ENCODE peak calls at places on chromosomes 12 and 14, in four cellular contexts. C is left ventricle myocardium inferior, O is AG04450, R is choroid plexus epithelial cell. V is an unnamed sample.

GRCh38 chr12:49895773-49896172 is 7.9 kb downstream of the FAIM2 start:
- DNase-seq in C (no peak), R (no peak), O (no peak), V (no peak)

GRCh38 chr12:108401964-108402363 is 62.9 kb upstream of the CMKLR1 start:
- DNase-seq in R (no peak), C (no peak), O (no peak), V (no peak)

GRCh38 chr14:97408937-97409860 is 612.0 kb downstream of the VRK1 start:
- DNase-seq in C (no peak), O (no peak), R (no peak), V (no peak)

GRCh38 chr14:75905505-75905904 is 76.3 kb downstream of the TGFB3 start:
- DNase-seq in R (peak; percentile 85), C (peak; percentile 53), O (no peak), V (no peak)

GRCh38 chr12:57418255-57418654 is 12.6 kb downstream of the R3HDM2 start:
- DNase-seq in C (no peak), R (no peak), O (no peak), V (no peak)

GRCh38 chr12:11016937-11017336 is 5.5 kb downstream of the TAS2R19 start:
- DNase-seq in R (no peak), C (no peak), O (no peak), V (no peak)

GRCh38 chr12:103928736-103929050 is 1.5 kb upstream of the HSP90B1 start:
- DNase-seq in R (no peak), C (peak; percentile 24), O (no peak), V (no peak)

GRCh38 chr12:124457287-124458219 is 109.9 kb downstream of the NCOR2 start:
- DNase-seq in R (peak; percentile 28), C (peak; percentile 81), O (no peak), V (no peak)

GRCh38 chr12:3241621-3242020 is 164.4 kb downstream of the TSPAN9 start:
- DNase-seq in R (no peak), C (peak; percentile 56), O (no peak), V (no peak)

GRCh38 chr12:115070313-115070712 is 386.3 kb upstream of the TBX3 start:
- DNase-seq in R (no peak), O (no peak), C (no peak), V (no peak)

GRCh38 chr14:83733670-83734069 is 1796.3 kb upstream of the FLRT2 start:
- DNase-seq in O (no peak), R (no peak), C (no peak), V (no peak)

GRCh38 chr12:112905451-112906089 is 1.2 kb upstream of the OAS1 start:
- DNase-seq in O (no peak), C (no peak), R (no peak), V (no peak)

GRCh38 chr14:20690848-20691640 is 2.5 kb downstream of the ANG start:
- DNase-seq in O (no peak), R (peak; percentile 85), C (no peak), V (no peak)

GRCh38 chr14:68655961-68656360 is 136.9 kb downstream of the ZFP36L1 start:
- DNase-seq in O (no peak), C (no peak), R (no peak), V (no peak)

GRCh38 chr14:99637624-99638023 is 7.3 kb upstream of the HHIPL1 start:
- DNase-seq in R (no peak), C (no peak), O (no peak), V (no peak)

GRCh38 chr14:76956253-76957090 is 72.0 kb downstream of the IRF2BPL start:
- DNase-seq in O (peak; percentile 59), R (peak; percentile 77), C (peak; percentile 88), V (peak; percentile 41)

GRCh38 chr14:105167303-105168092 is 1.1 kb downstream of the JAG2 start:
- DNase-seq in O (no peak), C (no peak), R (no peak), V (no peak)

GRCh38 chr14:85576848-85577541 is 47.1 kb downstream of the FLRT2 start:
- DNase-seq in C (no peak), R (peak; percentile 60), O (no peak), V (no peak)

GRCh38 chr14:60681271-60681670 is 32.0 kb upstream of the SIX1 start:
- DNase-seq in R (no peak), C (no peak), O (no peak), V (no peak)

GRCh38 chr14:100531152-100531551 is 56.1 kb downstream of the BEGAIN start:
- DNase-seq in R (no peak), C (peak; percentile 1), O (no peak), V (no peak)

GRCh38 chr12:52245962-52246577 is 13.0 kb downstream of the KRT7 start:
- DNase-seq in C (no peak), O (no peak), R (no peak), V (no peak)

GRCh38 chr12:8692573-8692972 is 5.2 kb upstream of the RIMKLB start:
- DNase-seq in O (no peak), R (peak; percentile 75), C (no peak), V (no peak)

GRCh38 chr14:100580316-100581227 is 6.6 kb downstream of the BEGAIN start:
- DNase-seq in O (no peak), C (peak; percentile 6), R (no peak), V (no peak)

GRCh38 chr14:23454445-23454856 is 15.1 kb upstream of the NGDN start:
- DNase-seq in O (no peak), R (no peak), C (no peak), V (no peak)

GRCh38 chr12:107442593-107442992 is 243.0 kb upstream of the PWP1 start:
- DNase-seq in O (no peak), C (no peak), R (peak; percentile 18), V (no peak)

GRCh38 chr12:34300376-34301250 is 278.3 kb downstream of the ALG10 start:
- DNase-seq in O (no peak), R (no peak), C (no peak), V (no peak)

GRCh38 chr14:22112004-22112403 is 438.4 kb upstream of the OR4E1 start:
- DNase-seq in C (no peak), R (peak; percentile 6), O (no peak), V (no peak)

DNA sequence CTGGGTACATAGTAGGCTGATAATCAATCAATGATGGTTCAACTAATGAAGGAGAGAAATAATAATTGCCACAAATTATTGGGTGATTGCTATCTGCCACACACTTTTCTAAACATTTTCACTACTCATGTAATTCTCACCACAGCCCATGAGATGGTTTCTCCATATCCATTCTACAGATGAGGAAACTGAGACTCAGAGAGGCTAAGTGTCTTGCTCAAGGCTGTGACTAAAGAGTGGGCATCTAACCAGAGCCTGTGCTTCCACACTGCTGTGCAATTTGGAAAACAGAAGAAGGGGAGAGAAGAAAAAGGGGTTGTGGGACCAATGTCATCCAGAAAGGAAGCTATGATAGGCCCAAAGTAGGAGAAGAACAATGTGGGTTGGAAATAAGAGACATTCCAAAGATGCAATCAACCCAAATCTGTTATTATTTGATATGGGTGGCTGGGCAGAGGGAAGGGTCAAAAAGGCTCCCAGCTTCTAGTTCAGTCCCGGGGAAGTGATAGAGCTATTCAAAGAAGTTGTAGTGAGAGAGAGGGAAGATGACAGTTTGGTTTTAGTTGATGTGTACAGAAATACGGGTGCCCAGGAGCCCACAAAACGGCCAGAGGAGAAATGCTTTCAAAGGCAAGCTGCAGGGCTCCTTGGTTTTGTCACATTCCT is 483 bp upstream of the NR1H4 start:
- DNase-seq in C (no peak), R (no peak), O (no peak), V (no peak)
- H3K4me3 ChIP-seq in C (no peak overlapping the region), R (peak overlapping the region; percentile 46), O (no peak overlapping the region), V (no peak overlapping the region)

GRCh38 chr12:118711185-118711584 is 270.2 kb upstream of the SRRM4 start:
- DNase-seq in R (no peak), C (no peak), O (no peak), V (no peak)

GRCh38 chr12:118714051-118714460 is 267.3 kb upstream of the SRRM4 start:
- DNase-seq in O (no peak), C (no peak), R (no peak), V (no peak)

GRCh38 chr12:118715647-118716046 is 265.7 kb upstream of the SRRM4 start:
- DNase-seq in R (no peak), O (no peak), C (no peak), V (no peak)

GRCh38 chr12:118714500-118714899 is 266.8 kb upstream of the SRRM4 start:
- DNase-seq in O (no peak), R (no peak), C (no peak), V (no peak)
- H3K4me3 ChIP-seq in O (no peak overlapping the region), R (no peak overlapping the region), C (no peak overlapping the region), V (no peak overlapping the region)

GRCh38 chr12:119177724-119178380 is 879 bp upstream of the HSPB8 start:
- DNase-seq in R (no peak), C (no peak), O (no peak), V (no peak)

GRCh38 chr12:119176267-119177055 is 2.3 kb upstream of the HSPB8 start:
- DNase-seq in O (peak; percentile 80), C (peak; percentile 90), R (peak; percentile 76), V (peak; percentile 74)

GRCh38 chr12:119178544-119179334 is at the start of gene HSPB8:
- DNase-seq in R (peak; percentile 79), O (peak; percentile 88), C (peak; percentile 94), V (peak; percentile 50)

GRCh38 chr12:119175115-119175514 is 3.6 kb upstream of the HSPB8 start:
- DNase-seq in R (no peak), C (no peak), O (no peak), V (no peak)

GRCh38 chr12:119177056-119177325 is 1.7 kb upstream of the HSPB8 start:
- DNase-seq in R (no peak), O (no peak), C (no peak), V (no peak)
- H3K4me3 ChIP-seq in R (no peak overlapping the region), O (no peak overlapping the region), C (no peak overlapping the region), V (no peak overlapping the region)

DNA sequence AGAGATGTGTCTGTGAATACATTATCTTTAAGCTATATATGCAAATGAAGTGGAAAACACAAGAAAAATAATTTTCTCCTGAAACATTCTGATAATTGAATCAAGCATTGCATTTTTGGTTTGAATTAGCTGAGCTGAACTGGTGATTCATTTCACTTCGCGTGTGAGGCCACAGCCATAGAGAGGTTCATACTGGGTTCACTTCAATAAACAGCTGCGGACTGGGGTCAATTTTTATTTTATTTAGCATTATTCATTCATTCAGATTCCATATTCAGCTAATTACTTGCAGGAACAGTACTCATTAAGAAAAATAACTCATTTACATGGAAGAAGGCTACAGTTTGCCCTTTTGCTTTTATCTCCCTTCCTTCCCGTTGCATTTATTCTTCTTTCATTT is 195.2 kb upstream of the LRIG3 start:
- DNase-seq in R (peak; percentile 11), C (no peak), O (no peak), V (no peak)
- H3K4me3 ChIP-seq in R (no peak overlapping the region), C (no peak overlapping the region), O (no peak overlapping the region), V (no peak overlapping the region)

DNA sequence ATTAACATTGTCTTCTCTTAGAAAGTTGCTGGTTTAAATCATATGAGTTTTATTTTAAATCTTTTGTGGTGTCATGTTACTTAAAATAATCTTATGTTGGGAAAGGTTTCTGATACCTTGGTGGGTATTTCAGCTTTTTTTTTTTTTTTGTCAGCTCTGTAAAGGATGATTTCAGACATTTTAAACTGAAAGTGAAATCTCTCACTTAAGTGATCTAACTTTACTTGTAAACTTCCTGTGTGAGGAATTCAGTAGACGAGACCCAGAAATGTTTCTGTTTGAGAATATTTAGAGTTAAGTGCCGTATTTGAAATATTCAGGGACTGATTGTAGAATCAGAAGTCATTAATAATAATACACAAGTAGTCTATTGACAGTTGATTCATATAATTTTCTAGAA is 37.8 kb downstream of the PROX2 start:
- DNase-seq in C (no peak), R (peak; percentile 51), O (no peak), V (no peak)
- H3K4me3 ChIP-seq in C (peak overlapping the region; percentile 25), R (no peak overlapping the region), O (no peak overlapping the region), V (no peak overlapping the region)